ENCODE peak calls at places on chromosomes 4 and X, in nine cellular contexts. O is stimulated activated CD4-positive, alpha-beta T cell treated with anti-CD3 and anti-CD28 coated beads, Interleukin-12 subunit alpha, Interleukin-12 subunit beta, amount 100 ng/mL, for 24 hours; N is SJSA1; D is PC-3; C is astrocyte of the spinal cord; J is EL; K is fibroblast of mammary gland; Q is activated CD4-positive, alpha-beta T cell treated with anti-CD3 and anti-CD28 coated beads, Interleukin-2, amount 10 ng/mL, durations not matched to agents 7 days and 5 days; Y is effector memory CD4-positive, alpha-beta T cell. V is an unnamed sample.

GRCh38 chrX:64204701-64205440 is 637 bp downstream of the AMER1 start:
- DNase-seq in K (peak; percentile 28), N (peak; percentile 48), J (peak; percentile 36), Y (no peak), O (peak; percentile 1), C (peak; percentile 30), Q (peak; percentile 10), D (peak; percentile 25), V (peak; percentile 20)

GRCh38 chr4:26432419-26432818 is 57.9 kb downstream of the CCKAR start:
- DNase-seq in C (no peak), N (no peak), J (no peak), K (no peak), O (no peak), D (no peak), Q (no peak), Y (no peak), V (no peak)

GRCh38 chr4:53474178-53474577 is 96.7 kb downstream of the FIP1L1 start:
- DNase-seq in J (no peak), Y (no peak), C (no peak), O (no peak), D (no peak), K (no peak), N (no peak), Q (no peak), V (no peak)

GRCh38 chr4:177809786-177810185 is 367.5 kb upstream of the AGA start:
- DNase-seq in D (no peak), Y (no peak), Q (no peak), J (no peak), C (no peak), O (no peak), N (no peak), K (no peak), V (no peak)

GRCh38 chrX:120274958-120275357 is 24.3 kb downstream of the ZBTB33 start:
- DNase-seq in D (no peak), Y (no peak), Q (no peak), J (no peak), K (no peak), N (no peak), C (no peak), O (no peak), V (no peak)

GRCh38 chr4:90127223-90127705 is at the start of gene CCSER1:
- DNase-seq in Y (peak; percentile 9), N (peak; percentile 4), K (peak; percentile 7), C (peak; percentile 73), Q (peak; percentile 31), D (peak; percentile 78), J (no peak), O (peak; percentile 17), V (no peak)

GRCh38 chr4:163505374-163505773 is 10.9 kb downstream of the TMA16 start:
- DNase-seq in N (no peak), Y (no peak), J (peak; percentile 6), C (no peak), D (no peak), K (no peak), O (no peak), Q (no peak), V (no peak)

GRCh38 chr4:132071815-132072214 is 1077.3 kb upstream of the PCDH10 start:
- DNase-seq in Q (no peak), J (peak; percentile 8), Y (no peak), C (peak; percentile 39), N (no peak), D (peak; percentile 39), K (peak; percentile 52), O (no peak), V (no peak)

GRCh38 chrX:133670394-133670793 is 255.1 kb upstream of the GPC4 start:
- DNase-seq in Q (peak; percentile 6), D (peak; percentile 72), O (no peak), J (peak; percentile 1), Y (no peak), C (peak; percentile 50), N (peak; percentile 51), K (peak; percentile 63), V (no peak)